ENCODE peak calls at places on chromosomes 1 and 21, in four cellular contexts. One of them, this sample, is unnamed.

GRCh38 chr1:67532452-67533216 is 102.4 kb upstream of the SERBP1 start:
- DNase-seq in CD4-positive, alpha-beta memory T cell: no peak
- DNase-seq in cerebellar nuclear complex: peak
- DNase-seq in Jurkat, Clone E6-1: peak
- DNase-seq in this sample: peak

GRCh38 chr1:35442737-35443136 is 114.5 kb downstream of the KIAA0319L start:
- DNase-seq in CD4-positive, alpha-beta memory T cell: no peak
- DNase-seq in cerebellar nuclear complex: no peak
- DNase-seq in Jurkat, Clone E6-1: no peak
- DNase-seq in this sample: no peak

GRCh38 chr1:223273511-223273910 is 90.5 kb downstream of the SUSD4 start:
- DNase-seq in CD4-positive, alpha-beta memory T cell: no peak
- DNase-seq in cerebellar nuclear complex: no peak
- DNase-seq in Jurkat, Clone E6-1: no peak
- DNase-seq in this sample: no peak

GRCh38 chr1:54949971-54950360 is 30.5 kb upstream of the TMEM61 start:
- DNase-seq in CD4-positive, alpha-beta memory T cell: no peak
- DNase-seq in cerebellar nuclear complex: peak
- DNase-seq in Jurkat, Clone E6-1: no peak
- DNase-seq in this sample: no peak

GRCh38 chr21:34942911-34943310 is 106.2 kb downstream of the RUNX1 start:
- DNase-seq in CD4-positive, alpha-beta memory T cell: no peak
- DNase-seq in cerebellar nuclear complex: no peak
- DNase-seq in Jurkat, Clone E6-1: no peak
- DNase-seq in this sample: no peak

GRCh38 chr1:244346972-244347618 is 104.6 kb downstream of the ADSS2 start:
- DNase-seq in CD4-positive, alpha-beta memory T cell: no peak
- DNase-seq in cerebellar nuclear complex: no peak
- DNase-seq in Jurkat, Clone E6-1: no peak
- DNase-seq in this sample: no peak

GRCh38 chr1:69520326-69520725 is 47.4 kb upstream of the LRRC7 start:
- DNase-seq in CD4-positive, alpha-beta memory T cell: no peak
- DNase-seq in cerebellar nuclear complex: no peak
- DNase-seq in Jurkat, Clone E6-1: no peak
- DNase-seq in this sample: no peak

GRCh38 chr1:241895013-241895412 is 47.0 kb downstream of the EXO1 start:
- DNase-seq in CD4-positive, alpha-beta memory T cell: no peak
- DNase-seq in cerebellar nuclear complex: no peak
- DNase-seq in Jurkat, Clone E6-1: no peak
- DNase-seq in this sample: no peak

GRCh38 chr1:112673589-112674439 is 645 bp upstream of the MOV10 start:
- DNase-seq in CD4-positive, alpha-beta memory T cell: no peak
- DNase-seq in cerebellar nuclear complex: no peak
- DNase-seq in Jurkat, Clone E6-1: peak
- DNase-seq in this sample: no peak

GRCh38 chr1:42313970-42314369 is 21.1 kb downstream of the FOXJ3 start:
- DNase-seq in CD4-positive, alpha-beta memory T cell: no peak
- DNase-seq in cerebellar nuclear complex: no peak
- DNase-seq in Jurkat, Clone E6-1: no peak
- DNase-seq in this sample: no peak

GRCh38 chr1:246110343-246111219 is 396.5 kb downstream of the SMYD3 start:
- DNase-seq in CD4-positive, alpha-beta memory T cell: no peak
- DNase-seq in cerebellar nuclear complex: no peak
- DNase-seq in Jurkat, Clone E6-1: no peak
- DNase-seq in this sample: no peak

GRCh38 chr1:208985231-208985630 is 598.3 kb upstream of the CAMK1G start:
- DNase-seq in CD4-positive, alpha-beta memory T cell: no peak
- DNase-seq in cerebellar nuclear complex: no peak
- DNase-seq in Jurkat, Clone E6-1: no peak
- DNase-seq in this sample: no peak

GRCh38 chr1:211748810-211749209 is 73.4 kb upstream of the NEK2 start:
- DNase-seq in CD4-positive, alpha-beta memory T cell: no peak
- DNase-seq in cerebellar nuclear complex: no peak
- DNase-seq in Jurkat, Clone E6-1: no peak
- DNase-seq in this sample: no peak

GRCh38 chr1:153251562-153251961 is 7.9 kb upstream of the LORICRIN start:
- DNase-seq in CD4-positive, alpha-beta memory T cell: no peak
- DNase-seq in cerebellar nuclear complex: no peak
- DNase-seq in Jurkat, Clone E6-1: no peak
- DNase-seq in this sample: no peak

GRCh38 chr1:168386949-168387586 is 106.4 kb downstream of the TBX19 start:
- DNase-seq in CD4-positive, alpha-beta memory T cell: peak
- DNase-seq in cerebellar nuclear complex: no peak
- DNase-seq in Jurkat, Clone E6-1: no peak
- DNase-seq in this sample: no peak

GRCh38 chr1:228445867-228446584 is 29.4 kb upstream of the TRIM17 start:
- DNase-seq in CD4-positive, alpha-beta memory T cell: peak
- DNase-seq in cerebellar nuclear complex: no peak
- DNase-seq in Jurkat, Clone E6-1: no peak
- DNase-seq in this sample: no peak

GRCh38 chr21:31284797-31285397 is 59.2 kb downstream of the TIAM1 start:
- DNase-seq in CD4-positive, alpha-beta memory T cell: peak
- DNase-seq in cerebellar nuclear complex: no peak
- DNase-seq in Jurkat, Clone E6-1: no peak
- DNase-seq in this sample: peak

GRCh38 chr1:24540906-24541710 is 14.8 kb upstream of the NCMAP start:
- DNase-seq in CD4-positive, alpha-beta memory T cell: peak
- DNase-seq in cerebellar nuclear complex: no peak
- DNase-seq in Jurkat, Clone E6-1: no peak
- DNase-seq in this sample: no peak

GRCh38 chr1:175757381-175758015 is 14.1 kb upstream of the TNR start:
- DNase-seq in CD4-positive, alpha-beta memory T cell: no peak
- DNase-seq in cerebellar nuclear complex: no peak
- DNase-seq in Jurkat, Clone E6-1: peak
- DNase-seq in this sample: peak

GRCh38 chr1:170978371-170978900 is 43.1 kb downstream of the MROH9 start:
- DNase-seq in CD4-positive, alpha-beta memory T cell: no peak
- DNase-seq in cerebellar nuclear complex: no peak
- DNase-seq in Jurkat, Clone E6-1: no peak
- DNase-seq in this sample: no peak

GRCh38 chr1:200970771-200971427 is 52.6 kb downstream of the KIF21B start:
- DNase-seq in CD4-positive, alpha-beta memory T cell: no peak
- DNase-seq in cerebellar nuclear complex: no peak
- DNase-seq in Jurkat, Clone E6-1: no peak
- DNase-seq in this sample: no peak

GRCh38 chr1:63704443-63704842 is 69.4 kb upstream of the ROR1 start:
- DNase-seq in CD4-positive, alpha-beta memory T cell: no peak
- DNase-seq in cerebellar nuclear complex: no peak
- DNase-seq in Jurkat, Clone E6-1: no peak
- DNase-seq in this sample: no peak

GRCh38 chr1:162753998-162754585 is 36.4 kb upstream of the HSD17B7 start:
- DNase-seq in CD4-positive, alpha-beta memory T cell: no peak
- DNase-seq in cerebellar nuclear complex: no peak
- DNase-seq in Jurkat, Clone E6-1: no peak
- DNase-seq in this sample: no peak

This sample was measured in DND-41.